ENCODE peak calls at places on chromosomes 2 and 18, in seven cellular contexts. One of them, this sample, is unnamed.

GRCh38 chr18:74115046-74115445 is 32.6 kb downstream of the FBXO15 start:
- DNase-seq in HTR-8/SVneo: no peak
- DNase-seq in substantia nigra: no peak
- DNase-seq in NCI-H774: no peak
- DNase-seq in activated T-cell treated with anti-CD3 and anti-CD28 coated beads for 1 hour: no peak
- DNase-seq in A172: no peak
- DNase-seq in RCC 7860: no peak
- DNase-seq in this sample: no peak

GRCh38 chr2:20589975-20590703 is 60.8 kb downstream of the HS1BP3 start:
- DNase-seq in A172: no peak
- DNase-seq in RCC 7860: peak
- DNase-seq in NCI-H774: no peak
- DNase-seq in HTR-8/SVneo: no peak
- DNase-seq in activated T-cell treated with anti-CD3 and anti-CD28 coated beads for 1 hour: no peak
- DNase-seq in substantia nigra: no peak
- DNase-seq in this sample: no peak

GRCh38 chr2:105820691-105821090 is 76.0 kb downstream of the NCK2 start:
- DNase-seq in activated T-cell treated with anti-CD3 and anti-CD28 coated beads for 1 hour: no peak
- DNase-seq in HTR-8/SVneo: no peak
- DNase-seq in NCI-H774: no peak
- DNase-seq in A172: no peak
- DNase-seq in substantia nigra: no peak
- DNase-seq in RCC 7860: no peak
- DNase-seq in this sample: no peak

GRCh38 chr18:25490316-25490715 is 138.3 kb upstream of the ZNF521 start:
- DNase-seq in activated T-cell treated with anti-CD3 and anti-CD28 coated beads for 1 hour: no peak
- DNase-seq in substantia nigra: no peak
- DNase-seq in HTR-8/SVneo: no peak
- DNase-seq in A172: no peak
- DNase-seq in NCI-H774: no peak
- DNase-seq in RCC 7860: no peak
- DNase-seq in this sample: no peak

GRCh38 chr2:48406950-48407349 is 123.0 kb upstream of the STON1 start:
- DNase-seq in RCC 7860: no peak
- DNase-seq in A172: no peak
- DNase-seq in substantia nigra: no peak
- DNase-seq in activated T-cell treated with anti-CD3 and anti-CD28 coated beads for 1 hour: no peak
- DNase-seq in HTR-8/SVneo: no peak
- DNase-seq in NCI-H774: no peak
- DNase-seq in this sample: no peak

GRCh38 chr2:44342854-44343253 is 18.4 kb downstream of the PREPL start:
- DNase-seq in A172: peak
- DNase-seq in activated T-cell treated with anti-CD3 and anti-CD28 coated beads for 1 hour: no peak
- DNase-seq in RCC 7860: peak
- DNase-seq in substantia nigra: no peak
- DNase-seq in NCI-H774: no peak
- DNase-seq in HTR-8/SVneo: no peak
- DNase-seq in this sample: no peak

GRCh38 chr2:196435189-196435588 is 204.3 kb upstream of the CCDC150 start:
- DNase-seq in A172: peak
- DNase-seq in NCI-H774: no peak
- DNase-seq in HTR-8/SVneo: no peak
- DNase-seq in RCC 7860: no peak
- DNase-seq in substantia nigra: no peak
- DNase-seq in activated T-cell treated with anti-CD3 and anti-CD28 coated beads for 1 hour: no peak
- DNase-seq in this sample: no peak

GRCh38 chr2:121095257-121096080 is 189.5 kb downstream of the TFCP2L1 start:
- DNase-seq in NCI-H774: peak
- DNase-seq in substantia nigra: peak
- DNase-seq in A172: peak
- DNase-seq in RCC 7860: peak
- DNase-seq in activated T-cell treated with anti-CD3 and anti-CD28 coated beads for 1 hour: no peak
- DNase-seq in HTR-8/SVneo: peak
- DNase-seq in this sample: peak

GRCh38 chr2:137706786-137707613 is 257.3 kb upstream of the HNMT start:
- DNase-seq in activated T-cell treated with anti-CD3 and anti-CD28 coated beads for 1 hour: no peak
- DNase-seq in substantia nigra: no peak
- DNase-seq in HTR-8/SVneo: no peak
- DNase-seq in RCC 7860: peak
- DNase-seq in NCI-H774: no peak
- DNase-seq in A172: no peak
- DNase-seq in this sample: no peak

GRCh38 chr2:88626171-88627054 is 851 bp downstream of the EIF2AK3 start:
- DNase-seq in RCC 7860: no peak
- DNase-seq in substantia nigra: peak
- DNase-seq in NCI-H774: no peak
- DNase-seq in HTR-8/SVneo: peak
- DNase-seq in activated T-cell treated with anti-CD3 and anti-CD28 coated beads for 1 hour: peak
- DNase-seq in A172: no peak
- DNase-seq in this sample: no peak

GRCh38 chr2:238409341-238410200 is 17.2 kb upstream of the ASB1 start:
- DNase-seq in activated T-cell treated with anti-CD3 and anti-CD28 coated beads for 1 hour: no peak
- DNase-seq in substantia nigra: no peak
- DNase-seq in NCI-H774: no peak
- DNase-seq in RCC 7860: no peak
- DNase-seq in HTR-8/SVneo: no peak
- DNase-seq in A172: no peak
- DNase-seq in this sample: no peak

GRCh38 chr2:190486037-190486623 is 48.4 kb downstream of the NEMP2 start:
- DNase-seq in activated T-cell treated with anti-CD3 and anti-CD28 coated beads for 1 hour: no peak
- DNase-seq in substantia nigra: no peak
- DNase-seq in A172: no peak
- DNase-seq in NCI-H774: no peak
- DNase-seq in HTR-8/SVneo: no peak
- DNase-seq in RCC 7860: no peak
- DNase-seq in this sample: no peak

GRCh38 chr2:193528458-193528857 is 1333.7 kb upstream of the TMEFF2 start:
- DNase-seq in RCC 7860: no peak
- DNase-seq in activated T-cell treated with anti-CD3 and anti-CD28 coated beads for 1 hour: no peak
- DNase-seq in HTR-8/SVneo: no peak
- DNase-seq in NCI-H774: no peak
- DNase-seq in substantia nigra: no peak
- DNase-seq in A172: no peak
- DNase-seq in this sample: no peak

GRCh38 chr18:25517881-25518715 is 166.1 kb upstream of the ZNF521 start:
- DNase-seq in activated T-cell treated with anti-CD3 and anti-CD28 coated beads for 1 hour: no peak
- DNase-seq in substantia nigra: no peak
- DNase-seq in NCI-H774: no peak
- DNase-seq in RCC 7860: no peak
- DNase-seq in A172: no peak
- DNase-seq in HTR-8/SVneo: no peak
- DNase-seq in this sample: no peak

GRCh38 chr18:59874166-59874565 is 25.6 kb upstream of the PMAIP1 start:
- DNase-seq in NCI-H774: no peak
- DNase-seq in RCC 7860: peak
- DNase-seq in HTR-8/SVneo: peak
- DNase-seq in activated T-cell treated with anti-CD3 and anti-CD28 coated beads for 1 hour: no peak
- DNase-seq in A172: peak
- DNase-seq in substantia nigra: no peak
- DNase-seq in this sample: no peak

GRCh38 chr18:68017385-68017784 is 500.9 kb upstream of the DSEL start:
- DNase-seq in NCI-H774: no peak
- DNase-seq in HTR-8/SVneo: no peak
- DNase-seq in substantia nigra: no peak
- DNase-seq in activated T-cell treated with anti-CD3 and anti-CD28 coated beads for 1 hour: no peak
- DNase-seq in A172: peak
- DNase-seq in RCC 7860: no peak
- DNase-seq in this sample: no peak